ENCODE peak calls at places on chromosomes 2 and 18, in four cellular contexts. H, U, O and Q are unnamed samples.
A peak's percentile ranks its signal among the peaks of the same experiment; 100 is the strongest.

GRCh38 chr2:28997237-28997846 is 16.2 kb downstream of the TOGARAM2 start:
- DNase-seq in H (no peak), U (no peak), O (no peak), Q (no peak)

GRCh38 chr18:77133051-77133919 is 702 bp upstream of the MBP start:
- DNase-seq in H (peak; percentile 72), U (peak; percentile 70), O (no peak), Q (peak; percentile 37)

GRCh38 chr2:97995026-97995733 is 568 bp downstream of the TMEM131 start:
- DNase-seq in H (peak; percentile 68), U (peak; percentile 47), O (peak; percentile 74), Q (peak; percentile 57)

GRCh38 chr18:48799724-48800315 is 150.9 kb downstream of the SMAD7 start:
- DNase-seq in H (no peak), U (no peak), O (peak; percentile 45), Q (no peak)

GRCh38 chr2:186558512-186559276 is 31.2 kb upstream of the ITGAV start:
- DNase-seq in H (no peak), U (no peak), O (no peak), Q (no peak)

GRCh38 chr2:112220831-112221230 is 34.0 kb downstream of the ZC3H8 start:
- DNase-seq in H (no peak), U (no peak), O (no peak), Q (no peak)

GRCh38 chr2:237922641-237923361 is 44.0 kb upstream of the UBE2F start:
- DNase-seq in H (peak; percentile 72), U (peak; percentile 70), O (peak; percentile 72), Q (no peak)

GRCh38 chr2:240947176-240947575 is 41.0 kb downstream of the CROCC2 start:
- DNase-seq in H (no peak), U (no peak), O (no peak), Q (no peak)

GRCh38 chr2:101253013-101253712 is 477 bp downstream of the CNOT11 start:
- DNase-seq in H (peak; percentile 79), U (peak; percentile 74), O (peak; percentile 82), Q (peak; percentile 50)

GRCh38 chr2:239581352-239581901 is 180.6 kb upstream of the HDAC4 start:
- DNase-seq in H (no peak), U (no peak), O (peak; percentile 48), Q (no peak)

GRCh38 chr2:83742117-83742782 is 716.8 kb downstream of the SUCLG1 start:
- DNase-seq in H (peak; percentile 10), U (no peak), O (peak; percentile 60), Q (peak; percentile 37)

GRCh38 chr2:25314514-25315315 is 27.0 kb downstream of the DNMT3A start:
- DNase-seq in H (peak; percentile 84), U (peak; percentile 53), O (peak; percentile 71), Q (peak; percentile 88)

GRCh38 chr2:187826023-187826422 is 271.8 kb upstream of the TFPI start:
- DNase-seq in H (no peak), U (no peak), O (no peak), Q (no peak)

GRCh38 chr2:200396726-200397348 is 90.3 kb downstream of the SPATS2L start:
- DNase-seq in H (peak; percentile 17), U (no peak), O (no peak), Q (no peak)

GRCh38 chr2:68018727-68019126 is 44.1 kb downstream of the C1D start:
- DNase-seq in H (no peak), U (no peak), O (no peak), Q (no peak)

GRCh38 chr18:26419746-26420145 is 128.6 kb downstream of the KCTD1 start:
- DNase-seq in H (no peak), U (no peak), O (no peak), Q (no peak)

GRCh38 chr2:208064220-208064951 is 39.1 kb upstream of the PLEKHM3 start:
- DNase-seq in H (no peak), U (no peak), O (no peak), Q (no peak)

GRCh38 chr18:36309436-36310391 is 12.2 kb downstream of the FHOD3 start:
- DNase-seq in H (peak; percentile 58), U (no peak), O (no peak), Q (no peak)

GRCh38 chr2:200788129-200788718 is 23.5 kb upstream of the BZW1 start:
- DNase-seq in H (no peak), U (no peak), O (no peak), Q (no peak)

GRCh38 chr2:62277688-62278087 is 81.8 kb downstream of the B3GNT2 start:
- DNase-seq in H (no peak), U (no peak), O (no peak), Q (no peak)

GRCh38 chr18:2036136-2036535 is 535.2 kb downstream of the METTL4 start:
- DNase-seq in H (no peak), U (no peak), O (no peak), Q (no peak)

GRCh38 chr2:174023591-174024523 is 58.7 kb upstream of the SP3 start:
- DNase-seq in H (peak; percentile 78), U (no peak), O (peak; percentile 79), Q (peak; percentile 48)

GRCh38 chr2:127085260-127085666 is 21.7 kb downstream of the BIN1 start:
- DNase-seq in H (peak; percentile 74), U (no peak), O (no peak), Q (no peak)

GRCh38 chr2:238024986-238025385 is 35.8 kb upstream of the SCLY start:
- DNase-seq in H (no peak), U (no peak), O (no peak), Q (no peak)

GRCh38 chr2:100939445-100939844 is 62.6 kb upstream of the RPL31 start:
- DNase-seq in H (no peak), U (no peak), O (no peak), Q (no peak)

GRCh38 chr2:7377861-7378569 is 460.8 kb downstream of the RNF144A start:
- DNase-seq in H (peak; percentile 79), U (peak; percentile 34), O (no peak), Q (peak; percentile 14)

GRCh38 chr2:24330161-24330560 is 30.2 kb downstream of the ITSN2 start:
- DNase-seq in H (no peak), U (no peak), O (no peak), Q (no peak)

GRCh38 chr2:64837925-64838641 is 151.1 kb upstream of the SLC1A4 start:
- DNase-seq in H (no peak), U (no peak), O (peak; percentile 68), Q (peak; percentile 21)

GRCh38 chr2:235458839-235459273 is 35.0 kb upstream of the AGAP1 start:
- DNase-seq in H (peak; percentile 44), U (peak; percentile 23), O (no peak), Q (no peak)

GRCh38 chr2:241132549-241133435 is 16.5 kb downstream of the PASK start:
- DNase-seq in H (no peak), U (peak; percentile 52), O (peak; percentile 32), Q (no peak)

GRCh38 chr2:235498556-235499305 is 4.9 kb downstream of the AGAP1 start:
- DNase-seq in H (no peak), U (peak; percentile 85), O (no peak), Q (no peak)

DNA sequence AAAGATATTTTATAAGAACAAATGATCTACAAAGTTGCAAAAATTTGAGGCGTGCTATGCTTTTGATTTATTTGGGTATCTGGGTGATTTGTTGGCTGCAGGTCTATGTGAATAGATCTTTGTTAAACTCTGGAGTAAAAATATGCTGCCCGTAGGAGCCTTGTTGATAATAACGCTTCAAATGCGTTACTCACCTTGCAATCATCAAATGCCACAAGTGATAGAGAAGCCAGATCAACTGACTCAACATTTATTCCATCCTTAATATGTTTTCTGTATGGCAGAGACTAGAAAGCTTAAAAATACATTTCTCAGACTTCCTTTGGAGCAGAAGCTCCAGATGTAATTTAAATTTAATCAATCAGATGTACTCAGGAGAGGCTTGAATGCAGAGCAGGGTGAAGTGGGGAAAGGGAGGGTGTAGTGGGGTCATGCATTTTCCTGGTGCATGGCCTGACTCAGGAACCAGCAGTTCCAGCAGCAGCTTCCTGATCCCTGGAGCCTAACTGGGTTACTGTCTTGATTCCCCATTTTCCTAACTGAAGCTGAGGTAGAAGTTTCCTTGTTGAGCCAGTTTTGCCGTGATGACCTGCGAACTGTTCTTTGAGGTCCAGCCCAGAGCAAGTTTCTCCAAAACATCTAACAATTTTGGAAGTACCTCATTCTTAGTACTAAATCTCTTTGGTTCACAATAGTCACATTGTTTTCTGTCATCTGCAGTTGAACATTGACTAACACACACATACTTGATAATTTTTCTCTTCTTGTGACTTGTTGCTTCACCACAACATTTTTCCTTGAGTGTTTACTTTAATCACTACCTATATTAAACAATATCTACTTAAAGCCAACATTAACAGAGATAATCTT is 284.7 kb upstream of the CWC22 start:
- DNase-seq in H (no peak), U (no peak), O (no peak), Q (no peak)
- H3K27ac ChIP-seq in H (no peak overlapping the region), U (no peak overlapping the region), O (no peak overlapping the region), Q (no peak overlapping the region)

GRCh38 chr2:218671654-218672566 is at the start of the genes RNF25 and STK36:
- DNase-seq in H (peak; percentile 94), U (peak; percentile 79), O (peak; percentile 88), Q (peak; percentile 79)

GRCh38 chr2:218671077-218671653 is 637 bp downstream of the RNF25 start:
- DNase-seq in H (peak; percentile 50), U (no peak), O (no peak), Q (no peak)
- H3K4me1 ChIP-seq in H (peaks cover 8% of the 10 kb centered on the region), U (no peaks in the 10 kb centered on the region), O (no peaks in the 10 kb centered on the region), Q (peaks cover 12% of the 10 kb centered on the region)

GRCh38 chr2:191682148-191682547 is 4.2 kb downstream of the NABP1 start:
- DNase-seq in H (no peak), U (no peak), O (no peak), Q (no peak)

GRCh38 chr2:191678437-191679110 is 638 bp downstream of the NABP1 start:
- DNase-seq in H (peak; percentile 80), U (peak; percentile 45), O (peak; percentile 80), Q (peak; percentile 39)

GRCh38 chr2:191677646-191678436 is at the start of gene NABP1:
- DNase-seq in H (peak; percentile 100), U (peak; percentile 98), O (peak; percentile 99), Q (peak; percentile 100)

GRCh38 chr2:191680639-191681038 is 2.7 kb downstream of the NABP1 start:
- DNase-seq in H (no peak), U (no peak), O (no peak), Q (no peak)

DNA sequence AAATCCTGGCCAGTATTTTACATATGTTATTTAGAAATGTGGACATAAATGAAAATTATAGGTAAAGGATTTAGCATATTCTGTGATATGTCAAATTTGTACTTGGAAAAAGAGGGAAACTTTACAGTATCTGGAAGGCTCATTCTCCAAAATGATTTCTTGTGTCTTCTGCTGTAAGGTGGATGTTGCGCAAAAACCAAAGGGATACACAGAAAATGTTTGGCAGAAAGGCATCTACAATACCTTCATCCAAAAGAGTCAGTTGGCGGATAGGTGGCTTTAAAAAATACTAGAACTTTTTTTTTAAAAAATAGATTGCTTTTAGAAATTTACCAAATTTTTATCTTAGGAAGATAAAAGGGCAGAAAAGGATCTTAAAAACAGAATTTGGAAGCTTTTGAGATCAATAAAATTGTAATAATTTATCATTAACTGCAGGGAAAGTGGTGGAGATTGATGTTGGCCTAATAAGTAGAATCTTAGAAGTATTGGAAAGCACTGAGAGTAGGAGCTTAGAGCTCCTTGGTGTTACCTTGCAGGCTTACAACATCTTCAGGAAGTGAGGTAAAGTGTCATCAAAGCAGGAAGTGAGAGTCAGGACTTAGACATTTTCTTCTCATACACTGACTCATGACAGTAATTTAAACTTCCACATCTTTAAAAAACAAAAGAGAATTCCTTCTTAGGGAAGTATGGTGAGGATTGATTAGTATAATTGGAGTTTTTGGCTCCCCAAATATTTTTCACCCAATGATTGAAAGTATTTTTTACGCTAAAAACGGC is 2.1 kb downstream of the NABP1 start:
- DNase-seq in H (no peak), U (no peak), O (no peak), Q (no peak)
- H3K27ac ChIP-seq in H (peak overlapping the region; percentile 1), U (no peak overlapping the region), O (no peak overlapping the region), Q (no peak overlapping the region)

DNA sequence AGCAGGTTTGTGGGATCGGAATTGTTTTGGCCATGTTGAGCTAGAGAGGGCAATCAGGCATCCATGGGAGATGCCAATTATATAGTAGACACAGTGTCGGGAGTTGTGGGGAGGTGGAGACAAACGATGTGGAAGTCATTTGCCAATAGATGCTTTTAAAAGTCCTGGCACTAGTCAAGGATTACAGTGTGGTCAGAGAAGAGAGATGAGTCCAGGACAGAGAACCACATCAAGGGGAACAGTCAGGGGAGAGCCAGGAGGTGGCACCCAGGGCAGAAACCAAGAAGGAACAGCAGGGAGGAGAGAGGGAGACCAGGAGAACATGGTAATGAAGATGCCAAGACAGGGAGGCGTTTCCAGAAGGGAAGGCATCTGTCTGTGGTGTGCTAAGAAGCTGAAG is 81.2 kb downstream of the ARL4C start:
- DNase-seq in H (no peak), U (no peak), O (no peak), Q (no peak)
- H3K4me1 ChIP-seq in H (no peaks in the 10 kb centered on the region), U (no peaks in the 10 kb centered on the region), O (no peaks in the 10 kb centered on the region), Q (no peaks in the 10 kb centered on the region)